ENCODE peak calls at places on chromosome 11, in seven cellular contexts. F is tibial nerve; Z is HFFc6; Q is stimulated activated CD8-positive, alpha-beta memory T cell treated with anti-CD3 and anti-CD28 coated beads, Interleukin-15, amount 100 ng/mL, for 48 hours; T is thoracic aorta; I is lung microvascular endothelial cell; A is kidney. K is an unnamed sample.

GRCh38 chr11:15742626-15743243 is 613.6 kb downstream of the SOX6 start:
- DNase-seq in F (no peak), Z (no peak), Q (no peak), T (no peak), I (peak), A (no peak), K (no peak)

GRCh38 chr11:1815311-1815710 is 19.5 kb upstream of the SYT8 start:
- DNase-seq in F (no peak), Z (no peak), Q (no peak), T (no peak), I (no peak), A (no peak), K (no peak)

GRCh38 chr11:114562166-114562916 is 2.7 kb upstream of the NXPE1 start:
- DNase-seq in F (no peak), Z (peak), Q (no peak), T (no peak), I (no peak), A (no peak), K (peak)

GRCh38 chr11:92180664-92181251 is 43.9 kb upstream of the FAT3 start:
- DNase-seq in F (no peak), Z (peak), Q (no peak), T (no peak), I (no peak), A (peak), K (no peak)

GRCh38 chr11:128568166-128568778 is 19.1 kb downstream of the ETS1 start:
- DNase-seq in F (no peak), Z (no peak), Q (no peak), T (no peak), I (peak), A (peak), K (no peak)

GRCh38 chr11:75562836-75563484 is 907 bp downstream of the SERPINH1 start:
- DNase-seq in F (no peak), Z (peak), Q (no peak), T (no peak), I (peak), A (no peak), K (peak)

GRCh38 chr11:95723353-95723942 is 66.1 kb downstream of the FAM76B start:
- DNase-seq in F (no peak), Z (no peak), Q (no peak), T (no peak), I (no peak), A (peak), K (peak)

GRCh38 chr11:43925932-43926505 is 16.4 kb upstream of the C11orf96 start:
- DNase-seq in F (no peak), Z (no peak), Q (no peak), T (no peak), I (peak), A (no peak), K (no peak)

GRCh38 chr11:93051181-93051580 is 81.7 kb downstream of the MTNR1B start:
- DNase-seq in F (no peak), Z (peak), Q (no peak), T (no peak), I (no peak), A (no peak), K (no peak)

GRCh38 chr11:71076525-71077304 is 175.7 kb downstream of the SHANK2 start:
- DNase-seq in F (no peak), Z (no peak), Q (no peak), T (no peak), I (no peak), A (no peak), K (no peak)

GRCh38 chr11:115334932-115335788 is 169.1 kb downstream of the CADM1 start:
- DNase-seq in F (no peak), Z (peak), Q (no peak), T (no peak), I (peak), A (no peak), K (peak)

GRCh38 chr11:72864692-72865655 is 50.8 kb downstream of the ATG16L2 start:
- DNase-seq in F (peak), Z (peak), Q (no peak), T (no peak), I (peak), A (no peak), K (no peak)

GRCh38 chr11:86151188-86152005 is 82.5 kb upstream of the PICALM start:
- DNase-seq in F (peak), Z (peak), Q (no peak), T (no peak), I (peak), A (peak), K (peak)

GRCh38 chr11:61949169-61950034 is 749 bp upstream of the BEST1 start:
- DNase-seq in F (peak), Z (peak), Q (no peak), T (no peak), I (peak), A (peak), K (peak)

GRCh38 chr11:28715726-28716125 is 607.5 kb downstream of the METTL15 start:
- DNase-seq in F (no peak), Z (no peak), Q (no peak), T (no peak), I (no peak), A (no peak), K (no peak)

GRCh38 chr11:43549624-43550023 is 130.9 kb upstream of the HSD17B12 start:
- DNase-seq in F (no peak), Z (no peak), Q (no peak), T (no peak), I (no peak), A (no peak), K (no peak)

GRCh38 chr11:108865411-108865810 is 200.5 kb downstream of the DDX10 start:
- DNase-seq in F (no peak), Z (no peak), Q (no peak), T (no peak), I (no peak), A (no peak), K (no peak)

GRCh38 chr11:130585545-130585944 is 137.1 kb downstream of the ADAMTS15 start:
- DNase-seq in F (no peak), Z (peak), Q (no peak), T (no peak), I (no peak), A (no peak), K (no peak)

GRCh38 chr11:25758145-25758661 is 573.7 kb upstream of the ANO3 start:
- DNase-seq in F (no peak), Z (no peak), Q (no peak), T (no peak), I (no peak), A (no peak), K (no peak)

GRCh38 chr11:71527576-71528210 is 626 bp downstream of the KRTAP5-7 start:
- DNase-seq in F (no peak), Z (no peak), Q (no peak), T (no peak), I (no peak), A (no peak), K (no peak)

GRCh38 chr11:71330996-71331395 is 78.6 kb upstream of the SHANK2 start:
- DNase-seq in F (no peak), Z (no peak), Q (no peak), T (no peak), I (no peak), A (peak), K (no peak)

GRCh38 chr11:88709567-88709966 is 356.2 kb downstream of the GRM5 start:
- DNase-seq in F (no peak), Z (no peak), Q (no peak), T (no peak), I (no peak), A (no peak), K (peak)

GRCh38 chr11:36313073-36313472 is 17.0 kb downstream of the PRR5L start:
- DNase-seq in F (no peak), Z (no peak), Q (no peak), T (no peak), I (no peak), A (no peak), K (no peak)